ENCODE peak calls at places on chromosomes 11 and 22, in seven cellular contexts. T is stomach, C is mammary epithelial cell, V is AG04449, D is IMR-90, O is GM12878, P is tibial nerve. K is an unnamed sample.

GRCh38 chr11:78438298-78438975 is 20.8 kb upstream of the GAB2 start:
- DNase-seq in T (no peak), C (no peak), V (no peak), D (no peak), O (no peak), P (no peak), K (no peak)

GRCh38 chr22:47659467-47660302 is 897.2 kb downstream of the TBC1D22A start:
- DNase-seq in T (no peak), C (no peak), V (no peak), D (no peak), O (no peak), P (no peak), K (no peak)

GRCh38 chr11:72759468-72759867 is 7.3 kb upstream of the ARAP1 start:
- DNase-seq in T (no peak), C (no peak), V (no peak), D (no peak), O (no peak), P (no peak), K (no peak)

GRCh38 chr11:75592699-75593098 is 30.6 kb downstream of the SERPINH1 start:
- DNase-seq in T (no peak), C (no peak), V (no peak), D (no peak), O (no peak), P (no peak), K (no peak)

GRCh38 chr11:9633674-9634073 is 30.2 kb upstream of the SWAP70 start:
- DNase-seq in T (no peak), C (no peak), V (no peak), D (no peak), O (no peak), P (no peak), K (no peak)

GRCh38 chr11:16133867-16134266 is 222.5 kb downstream of the SOX6 start:
- DNase-seq in T (no peak), C (no peak), V (no peak), D (no peak), O (no peak), P (no peak), K (no peak)

GRCh38 chr11:75706260-75706729 is 11.3 kb upstream of the MOGAT2 start:
- DNase-seq in T (peak; percentile 77), C (peak; percentile 55), V (no peak), D (peak; percentile 64), O (no peak), P (no peak), K (peak; percentile 76)

GRCh38 chr22:30918761-30919160 is 49.8 kb downstream of the MORC2 start:
- DNase-seq in T (no peak), C (no peak), V (no peak), D (no peak), O (no peak), P (no peak), K (no peak)

GRCh38 chr11:20712912-20713311 is 43.5 kb downstream of the NELL1 start:
- DNase-seq in T (no peak), C (no peak), V (no peak), D (no peak), O (no peak), P (no peak), K (no peak)

GRCh38 chr22:44319685-44320084 is 6.9 kb upstream of the SHISAL1 start:
- DNase-seq in T (no peak), C (no peak), V (no peak), D (no peak), O (no peak), P (no peak), K (no peak)

GRCh38 chr11:124193221-124193945 is 10.2 kb downstream of the OR10D3 start:
- DNase-seq in T (no peak), C (no peak), V (no peak), D (no peak), O (no peak), P (no peak), K (no peak)

GRCh38 chr11:97290444-97291041 is 900.7 kb downstream of the JRKL start:
- DNase-seq in T (no peak), C (no peak), V (no peak), D (no peak), O (no peak), P (no peak), K (no peak)

GRCh38 chr11:1652778-1653540 is 23.4 kb downstream of the KRTAP5-5 start:
- DNase-seq in T (peak; percentile 83), C (peak; percentile 20), V (no peak), D (peak; percentile 29), O (no peak), P (peak; percentile 84), K (peak; percentile 50)

GRCh38 chr11:64994318-64994717 is 2.5 kb downstream of the BATF2 start:
- DNase-seq in T (no peak), C (no peak), V (no peak), D (no peak), O (no peak), P (no peak), K (no peak)

GRCh38 chr11:74743640-74744039 is 5.0 kb upstream of the RNF169 start:
- DNase-seq in T (no peak), C (no peak), V (no peak), D (no peak), O (no peak), P (no peak), K (no peak)

GRCh38 chr22:23893446-23893956 is 682 bp upstream of the MIF start:
- DNase-seq in T (no peak), C (no peak), V (no peak), D (no peak), O (no peak), P (no peak), K (no peak)

GRCh38 chr11:60860943-60861342 is 5.2 kb upstream of the PTGDR2 start:
- DNase-seq in T (no peak), C (no peak), V (no peak), D (no peak), O (no peak), P (no peak), K (no peak)

GRCh38 chr11:74011360-74012071 is 2.6 kb upstream of the UCP3 start:
- DNase-seq in T (no peak), C (no peak), V (no peak), D (peak; percentile 38), O (peak; percentile 79), P (no peak), K (no peak)

DNA sequence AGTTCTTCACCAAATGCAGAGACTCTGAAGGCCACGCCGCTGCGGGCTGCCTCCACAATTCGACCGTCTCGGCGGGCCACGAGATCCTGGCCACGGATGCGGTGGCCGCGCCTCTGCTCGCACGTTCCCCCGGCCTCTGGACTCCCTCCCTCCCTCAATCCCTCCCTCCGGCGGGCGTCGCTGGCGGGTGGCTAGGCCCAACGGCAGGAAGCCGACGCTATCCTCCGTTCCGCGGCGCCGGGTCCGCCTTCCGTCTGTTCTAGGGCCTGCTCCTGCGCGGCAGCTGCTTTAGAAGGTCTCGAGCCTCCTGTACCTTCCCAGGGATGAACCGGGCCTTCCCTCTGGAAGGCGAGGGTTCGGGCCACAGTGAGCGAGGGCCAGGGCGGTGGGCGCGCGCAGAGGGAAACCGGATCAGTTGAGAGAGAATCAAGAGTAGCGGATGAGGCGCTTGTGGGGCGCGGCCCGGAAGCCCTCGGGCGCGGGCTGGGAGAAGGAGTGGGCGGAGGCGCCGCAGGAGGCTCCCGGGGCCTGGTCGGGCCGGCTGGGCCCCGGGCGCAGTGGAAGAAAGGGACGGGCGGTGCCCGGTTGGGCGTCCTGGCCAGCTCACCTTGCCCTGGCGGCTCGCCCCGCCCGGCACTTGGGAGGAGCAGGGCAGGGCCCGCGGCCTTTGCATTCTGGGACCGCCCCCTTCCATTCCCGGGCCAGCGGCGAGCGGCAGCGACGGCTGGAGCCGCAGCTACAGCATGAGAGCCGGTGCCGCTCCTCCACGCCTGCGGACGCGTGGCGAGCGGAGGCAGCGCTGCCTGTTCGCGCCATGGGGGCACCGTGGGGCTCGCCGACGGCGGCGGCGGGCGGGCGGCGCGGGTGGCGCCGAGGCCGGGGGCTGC is at the start of gene FUT4:
- DNase-seq in T (peak; percentile 94), C (peak; percentile 70), V (no peak), D (peak; percentile 74), O (no peak), P (peak; percentile 70), K (peak; percentile 71)
- H3K4me3 ChIP-seq in T (peak within 1 kb of the TSS; percentile 86), C (peak within 1 kb of the TSS; percentile 49), V (peak within 1 kb of the TSS; percentile 63), D (peak within 1 kb of the TSS; percentile 69), O (peak within 1 kb of the TSS; percentile 80), P (peak within 1 kb of the TSS; percentile 65), K (peak within 1 kb of the TSS; percentile 14)

GRCh38 chr11:17831228-17831627 is 96.6 kb downstream of the KCNC1 start:
- DNase-seq in T (no peak), C (no peak), V (no peak), D (no peak), O (no peak), P (no peak), K (no peak)

GRCh38 chr11:17828311-17828751 is 93.8 kb downstream of the KCNC1 start:
- DNase-seq in T (peak; percentile 29), C (no peak), V (no peak), D (peak; percentile 59), O (no peak), P (peak; percentile 49), K (no peak)

GRCh38 chr11:17831883-17832282 is 97.3 kb downstream of the KCNC1 start:
- DNase-seq in T (no peak), C (no peak), V (no peak), D (no peak), O (no peak), P (no peak), K (no peak)

GRCh38 chr11:17822021-17822781 is 87.6 kb downstream of the KCNC1 start:
- DNase-seq in T (no peak), C (no peak), V (peak; percentile 54), D (peak; percentile 82), O (no peak), P (no peak), K (peak; percentile 47)

GRCh38 chr11:17827006-17827405 is 92.4 kb downstream of the KCNC1 start:
- DNase-seq in T (no peak), C (no peak), V (no peak), D (no peak), O (no peak), P (no peak), K (peak; percentile 43)
- TF ChIP-seq CTCF in T (no peak), C (no peak), V (no peak), D (peak; percentile 24), O (no peak), P (no peak), K (peak; percentile 55)

GRCh38 chr11:76802621-76803020 is 19.5 kb downstream of the TSKU start:
- DNase-seq in T (no peak), C (no peak), V (no peak), D (no peak), O (no peak), P (no peak), K (no peak)

GRCh38 chr11:76801736-76802135 is 18.6 kb downstream of the TSKU start:
- DNase-seq in T (no peak), C (no peak), V (no peak), D (peak; percentile 59), O (no peak), P (no peak), K (no peak)

GRCh38 chr11:76803811-76804600 is 20.9 kb downstream of the TSKU start:
- DNase-seq in T (no peak), C (no peak), V (no peak), D (peak; percentile 46), O (no peak), P (peak; percentile 44), K (no peak)

GRCh38 chr11:76802151-76802550 is 19.0 kb downstream of the TSKU start:
- DNase-seq in T (no peak), C (no peak), V (no peak), D (no peak), O (no peak), P (peak; percentile 4), K (no peak)

GRCh38 chr11:76803023-76803422 is 19.9 kb downstream of the TSKU start:
- DNase-seq in T (no peak), C (no peak), V (no peak), D (peak; percentile 83), O (no peak), P (peak; percentile 55), K (no peak)
- H3K4me3 ChIP-seq in T (no peak overlapping the region), C (no peak overlapping the region), V (no peak overlapping the region), D (no peak overlapping the region), O (no peak overlapping the region), P (no peak overlapping the region), K (no peak overlapping the region)

GRCh38 chr11:119706887-119707286 is 22.1 kb downstream of the NECTIN1 start:
- DNase-seq in T (no peak), C (no peak), V (no peak), D (no peak), O (no peak), P (no peak), K (no peak)
- TF ChIP-seq CTCF in T (no peak), C (peak; percentile 35), V (peak; percentile 16), D (no peak), O (no peak), P (no peak), K (peak; percentile 35)

K was measured in epithelial cell of esophagus.